ENCODE peak calls at places on chromosomes 7 and 10, in seven cellular contexts. A, W, N, K, U, G and J are unnamed samples.

GRCh38 chr10:3775671-3776551 is 9.1 kb downstream of the KLF6 start:
- DNase-seq in A (no peak), W (peak), N (no peak), K (no peak), U (no peak), G (peak), J (no peak)

GRCh38 chr10:51348622-51349021 is 274.3 kb downstream of the PRKG1 start:
- DNase-seq in A (no peak), W (no peak), N (no peak), K (no peak), U (no peak), G (no peak), J (no peak)

GRCh38 chr10:84333864-84334451 is 5.6 kb downstream of the CCSER2 start:
- DNase-seq in A (peak), W (peak), N (no peak), K (no peak), U (no peak), G (peak), J (peak)

GRCh38 chr10:110764378-110764777 is 107.3 kb upstream of the PDCD4 start:
- DNase-seq in A (peak), W (no peak), N (peak), K (no peak), U (no peak), G (no peak), J (no peak)

GRCh38 chr10:11902646-11903045 is 79.5 kb downstream of the PROSER2 start:
- DNase-seq in A (no peak), W (no peak), N (no peak), K (no peak), U (no peak), G (no peak), J (no peak)

GRCh38 chr10:115171392-115171960 is 78.3 kb downstream of the ATRNL1 start:
- DNase-seq in A (peak), W (no peak), N (no peak), K (no peak), U (peak), G (peak), J (no peak)

GRCh38 chr7:83648464-83649241 is at the start of gene SEMA3E:
- DNase-seq in A (peak), W (no peak), N (no peak), K (peak), U (peak), G (peak), J (no peak)

GRCh38 chr7:99898836-99899235 is 20.5 kb downstream of the TRIM4 start:
- DNase-seq in A (no peak), W (no peak), N (no peak), K (no peak), U (no peak), G (no peak), J (no peak)

GRCh38 chr10:26311383-26311940 is 94.9 kb downstream of the GAD2 start:
- DNase-seq in A (no peak), W (no peak), N (no peak), K (no peak), U (no peak), G (no peak), J (no peak)